ENCODE peak calls at places on chromosome 18, in six cellular contexts. One of them, this sample, is unnamed.

GRCh38 chr18:59249186-59249774 is 24.0 kb downstream of the RAX start:
- DNase-seq in iris pigment epithelial cell: peak; percentile 85
- DNase-seq in stimulated activated CD4-positive, alpha-beta T cell treated with anti-CD3 and anti-CD28 coated beads, Interleukin-4, amount 100 ng/mL, for 48 hours: no peak
- DNase-seq in Karpas-422: peak; percentile 83
- DNase-seq in NCI-H510A treated with DMSO at 0.1 percent for 48 hours: peak; percentile 96
- DNase-seq in myocyte: peak; percentile 73
- DNase-seq in this sample: no peak

GRCh38 chr18:31657823-31658669 is 26.3 kb downstream of the B4GALT6 start:
- DNase-seq in stimulated activated CD4-positive, alpha-beta T cell treated with anti-CD3 and anti-CD28 coated beads, Interleukin-4, amount 100 ng/mL, for 48 hours: peak; percentile 44
- DNase-seq in Karpas-422: no peak
- DNase-seq in NCI-H510A treated with DMSO at 0.1 percent for 48 hours: peak; percentile 79
- DNase-seq in myocyte: no peak
- DNase-seq in iris pigment epithelial cell: no peak
- DNase-seq in this sample: no peak

GRCh38 chr18:79136742-79137141 is 67.5 kb downstream of the ATP9B start:
- DNase-seq in Karpas-422: no peak
- DNase-seq in NCI-H510A treated with DMSO at 0.1 percent for 48 hours: no peak
- DNase-seq in stimulated activated CD4-positive, alpha-beta T cell treated with anti-CD3 and anti-CD28 coated beads, Interleukin-4, amount 100 ng/mL, for 48 hours: no peak
- DNase-seq in myocyte: no peak
- DNase-seq in iris pigment epithelial cell: no peak
- DNase-seq in this sample: no peak

GRCh38 chr18:62347091-62347506 is 22.0 kb downstream of the TNFRSF11A start:
- DNase-seq in stimulated activated CD4-positive, alpha-beta T cell treated with anti-CD3 and anti-CD28 coated beads, Interleukin-4, amount 100 ng/mL, for 48 hours: no peak
- DNase-seq in iris pigment epithelial cell: no peak
- DNase-seq in NCI-H510A treated with DMSO at 0.1 percent for 48 hours: no peak
- DNase-seq in myocyte: no peak
- DNase-seq in Karpas-422: no peak
- DNase-seq in this sample: no peak

GRCh38 chr18:78390348-78390929 is 589.2 kb upstream of the SALL3 start:
- DNase-seq in iris pigment epithelial cell: no peak
- DNase-seq in Karpas-422: no peak
- DNase-seq in myocyte: no peak
- DNase-seq in stimulated activated CD4-positive, alpha-beta T cell treated with anti-CD3 and anti-CD28 coated beads, Interleukin-4, amount 100 ng/mL, for 48 hours: no peak
- DNase-seq in NCI-H510A treated with DMSO at 0.1 percent for 48 hours: no peak
- DNase-seq in this sample: no peak

GRCh38 chr18:44818148-44818547 is 137.5 kb downstream of the SETBP1 start:
- DNase-seq in myocyte: no peak
- DNase-seq in iris pigment epithelial cell: no peak
- DNase-seq in stimulated activated CD4-positive, alpha-beta T cell treated with anti-CD3 and anti-CD28 coated beads, Interleukin-4, amount 100 ng/mL, for 48 hours: no peak
- DNase-seq in Karpas-422: no peak
- DNase-seq in NCI-H510A treated with DMSO at 0.1 percent for 48 hours: no peak
- DNase-seq in this sample: peak; percentile 89

GRCh38 chr18:36126668-36127067 is 2.5 kb downstream of the SLC39A6 start:
- DNase-seq in iris pigment epithelial cell: no peak
- DNase-seq in Karpas-422: no peak
- DNase-seq in NCI-H510A treated with DMSO at 0.1 percent for 48 hours: no peak
- DNase-seq in stimulated activated CD4-positive, alpha-beta T cell treated with anti-CD3 and anti-CD28 coated beads, Interleukin-4, amount 100 ng/mL, for 48 hours: no peak
- DNase-seq in myocyte: no peak
- DNase-seq in this sample: no peak

GRCh38 chr18:12703714-12704113 is 872 bp downstream of the PSMG2 start:
- DNase-seq in Karpas-422: peak; percentile 79
- DNase-seq in NCI-H510A treated with DMSO at 0.1 percent for 48 hours: no peak
- DNase-seq in myocyte: peak; percentile 32
- DNase-seq in stimulated activated CD4-positive, alpha-beta T cell treated with anti-CD3 and anti-CD28 coated beads, Interleukin-4, amount 100 ng/mL, for 48 hours: no peak
- DNase-seq in iris pigment epithelial cell: peak; percentile 28
- DNase-seq in this sample: no peak

GRCh38 chr18:26405190-26405781 is 143.1 kb downstream of the KCTD1 start:
- DNase-seq in stimulated activated CD4-positive, alpha-beta T cell treated with anti-CD3 and anti-CD28 coated beads, Interleukin-4, amount 100 ng/mL, for 48 hours: no peak
- DNase-seq in iris pigment epithelial cell: peak; percentile 48
- DNase-seq in Karpas-422: peak; percentile 52
- DNase-seq in NCI-H510A treated with DMSO at 0.1 percent for 48 hours: peak; percentile 48
- DNase-seq in myocyte: peak; percentile 47
- DNase-seq in this sample: peak; percentile 76

GRCh38 chr18:3892141-3892540 is 442.2 kb downstream of the TGIF1 start:
- DNase-seq in iris pigment epithelial cell: no peak
- DNase-seq in myocyte: no peak
- DNase-seq in NCI-H510A treated with DMSO at 0.1 percent for 48 hours: no peak
- DNase-seq in Karpas-422: no peak
- DNase-seq in stimulated activated CD4-positive, alpha-beta T cell treated with anti-CD3 and anti-CD28 coated beads, Interleukin-4, amount 100 ng/mL, for 48 hours: no peak
- DNase-seq in this sample: no peak

GRCh38 chr18:40738321-40738880 is 1216.6 kb upstream of the PIK3C3 start:
- DNase-seq in myocyte: no peak
- DNase-seq in Karpas-422: no peak
- DNase-seq in iris pigment epithelial cell: no peak
- DNase-seq in NCI-H510A treated with DMSO at 0.1 percent for 48 hours: no peak
- DNase-seq in stimulated activated CD4-positive, alpha-beta T cell treated with anti-CD3 and anti-CD28 coated beads, Interleukin-4, amount 100 ng/mL, for 48 hours: no peak
- DNase-seq in this sample: no peak

GRCh38 chr18:27887287-27887686 is 289.6 kb downstream of the CDH2 start:
- DNase-seq in stimulated activated CD4-positive, alpha-beta T cell treated with anti-CD3 and anti-CD28 coated beads, Interleukin-4, amount 100 ng/mL, for 48 hours: no peak
- DNase-seq in myocyte: no peak
- DNase-seq in iris pigment epithelial cell: peak; percentile 30
- DNase-seq in Karpas-422: no peak
- DNase-seq in NCI-H510A treated with DMSO at 0.1 percent for 48 hours: no peak
- DNase-seq in this sample: no peak

GRCh38 chr18:34626404-34627137 is 83.5 kb upstream of the DTNA start:
- DNase-seq in stimulated activated CD4-positive, alpha-beta T cell treated with anti-CD3 and anti-CD28 coated beads, Interleukin-4, amount 100 ng/mL, for 48 hours: no peak
- DNase-seq in Karpas-422: no peak
- DNase-seq in myocyte: peak; percentile 30
- DNase-seq in iris pigment epithelial cell: peak; percentile 77
- DNase-seq in NCI-H510A treated with DMSO at 0.1 percent for 48 hours: no peak
- DNase-seq in this sample: no peak

GRCh38 chr18:46411862-46412690 is 244.9 kb downstream of the LOXHD1 start:
- DNase-seq in iris pigment epithelial cell: no peak
- DNase-seq in myocyte: peak; percentile 97
- DNase-seq in Karpas-422: no peak
- DNase-seq in NCI-H510A treated with DMSO at 0.1 percent for 48 hours: peak; percentile 44
- DNase-seq in stimulated activated CD4-positive, alpha-beta T cell treated with anti-CD3 and anti-CD28 coated beads, Interleukin-4, amount 100 ng/mL, for 48 hours: no peak
- DNase-seq in this sample: no peak

GRCh38 chr18:49898421-49898820 is 85.1 kb upstream of the ACAA2 start:
- DNase-seq in iris pigment epithelial cell: peak; percentile 77
- DNase-seq in stimulated activated CD4-positive, alpha-beta T cell treated with anti-CD3 and anti-CD28 coated beads, Interleukin-4, amount 100 ng/mL, for 48 hours: peak; percentile 33
- DNase-seq in myocyte: peak; percentile 86
- DNase-seq in Karpas-422: peak; percentile 89
- DNase-seq in NCI-H510A treated with DMSO at 0.1 percent for 48 hours: no peak
- DNase-seq in this sample: no peak

GRCh38 chr18:78427081-78427480 is 552.5 kb upstream of the SALL3 start:
- DNase-seq in myocyte: no peak
- DNase-seq in stimulated activated CD4-positive, alpha-beta T cell treated with anti-CD3 and anti-CD28 coated beads, Interleukin-4, amount 100 ng/mL, for 48 hours: no peak
- DNase-seq in iris pigment epithelial cell: no peak
- DNase-seq in Karpas-422: no peak
- DNase-seq in NCI-H510A treated with DMSO at 0.1 percent for 48 hours: no peak
- DNase-seq in this sample: no peak

GRCh38 chr18:6994719-6995430 is 122.7 kb downstream of the LAMA1 start:
- DNase-seq in NCI-H510A treated with DMSO at 0.1 percent for 48 hours: no peak
- DNase-seq in iris pigment epithelial cell: no peak
- DNase-seq in Karpas-422: no peak
- DNase-seq in myocyte: peak; percentile 18
- DNase-seq in stimulated activated CD4-positive, alpha-beta T cell treated with anti-CD3 and anti-CD28 coated beads, Interleukin-4, amount 100 ng/mL, for 48 hours: no peak
- DNase-seq in this sample: no peak

GRCh38 chr18:45365835-45366234 is 249.4 kb upstream of the SLC14A2 start:
- DNase-seq in iris pigment epithelial cell: peak; percentile 12
- DNase-seq in myocyte: no peak
- DNase-seq in Karpas-422: no peak
- DNase-seq in NCI-H510A treated with DMSO at 0.1 percent for 48 hours: no peak
- DNase-seq in stimulated activated CD4-positive, alpha-beta T cell treated with anti-CD3 and anti-CD28 coated beads, Interleukin-4, amount 100 ng/mL, for 48 hours: no peak
- DNase-seq in this sample: no peak

GRCh38 chr18:30754846-30755245 is 287.7 kb downstream of the DSC3 start:
- DNase-seq in Karpas-422: no peak
- DNase-seq in NCI-H510A treated with DMSO at 0.1 percent for 48 hours: no peak
- DNase-seq in myocyte: no peak
- DNase-seq in stimulated activated CD4-positive, alpha-beta T cell treated with anti-CD3 and anti-CD28 coated beads, Interleukin-4, amount 100 ng/mL, for 48 hours: no peak
- DNase-seq in iris pigment epithelial cell: no peak
- DNase-seq in this sample: no peak

GRCh38 chr18:49819768-49820662 is 6.7 kb upstream of the ACAA2 start:
- DNase-seq in Karpas-422: no peak
- DNase-seq in stimulated activated CD4-positive, alpha-beta T cell treated with anti-CD3 and anti-CD28 coated beads, Interleukin-4, amount 100 ng/mL, for 48 hours: no peak
- DNase-seq in myocyte: no peak
- DNase-seq in iris pigment epithelial cell: peak; percentile 74
- DNase-seq in NCI-H510A treated with DMSO at 0.1 percent for 48 hours: peak; percentile 1
- DNase-seq in this sample: no peak

GRCh38 chr18:3246636-3247242 is 862 bp upstream of the MYL12A start:
- DNase-seq in iris pigment epithelial cell: no peak
- DNase-seq in NCI-H510A treated with DMSO at 0.1 percent for 48 hours: no peak
- DNase-seq in stimulated activated CD4-positive, alpha-beta T cell treated with anti-CD3 and anti-CD28 coated beads, Interleukin-4, amount 100 ng/mL, for 48 hours: no peak
- DNase-seq in Karpas-422: no peak
- DNase-seq in myocyte: peak; percentile 59
- DNase-seq in this sample: peak; percentile 81

GRCh38 chr18:58213931-58214431 is 170.0 kb downstream of the NEDD4L start:
- DNase-seq in stimulated activated CD4-positive, alpha-beta T cell treated with anti-CD3 and anti-CD28 coated beads, Interleukin-4, amount 100 ng/mL, for 48 hours: no peak
- DNase-seq in NCI-H510A treated with DMSO at 0.1 percent for 48 hours: no peak
- DNase-seq in myocyte: peak; percentile 37
- DNase-seq in Karpas-422: no peak
- DNase-seq in iris pigment epithelial cell: no peak
- DNase-seq in this sample: no peak

GRCh38 chr18:50401888-50402287 is 27.0 kb downstream of the SKA1 start:
- DNase-seq in myocyte: peak; percentile 8
- DNase-seq in NCI-H510A treated with DMSO at 0.1 percent for 48 hours: peak; percentile 63
- DNase-seq in iris pigment epithelial cell: peak; percentile 31
- DNase-seq in Karpas-422: no peak
- DNase-seq in stimulated activated CD4-positive, alpha-beta T cell treated with anti-CD3 and anti-CD28 coated beads, Interleukin-4, amount 100 ng/mL, for 48 hours: peak; percentile 7
- DNase-seq in this sample: peak; percentile 76

GRCh38 chr18:10265560-10266235 is 188.7 kb upstream of the APCDD1 start:
- DNase-seq in stimulated activated CD4-positive, alpha-beta T cell treated with anti-CD3 and anti-CD28 coated beads, Interleukin-4, amount 100 ng/mL, for 48 hours: no peak
- DNase-seq in iris pigment epithelial cell: no peak
- DNase-seq in myocyte: no peak
- DNase-seq in NCI-H510A treated with DMSO at 0.1 percent for 48 hours: no peak
- DNase-seq in Karpas-422: peak; percentile 52
- DNase-seq in this sample: no peak

GRCh38 chr18:11327656-11328055 is 178.3 kb upstream of the PIEZO2 start:
- DNase-seq in iris pigment epithelial cell: no peak
- DNase-seq in Karpas-422: no peak
- DNase-seq in myocyte: peak; percentile 92
- DNase-seq in stimulated activated CD4-positive, alpha-beta T cell treated with anti-CD3 and anti-CD28 coated beads, Interleukin-4, amount 100 ng/mL, for 48 hours: no peak
- DNase-seq in NCI-H510A treated with DMSO at 0.1 percent for 48 hours: no peak
- DNase-seq in this sample: no peak

GRCh38 chr18:75090336-75090735 is 118.6 kb downstream of the PTGR3 start:
- DNase-seq in Karpas-422: no peak
- DNase-seq in NCI-H510A treated with DMSO at 0.1 percent for 48 hours: no peak
- DNase-seq in myocyte: no peak
- DNase-seq in stimulated activated CD4-positive, alpha-beta T cell treated with anti-CD3 and anti-CD28 coated beads, Interleukin-4, amount 100 ng/mL, for 48 hours: no peak
- DNase-seq in iris pigment epithelial cell: no peak
- DNase-seq in this sample: no peak

GRCh38 chr18:48845174-48845573 is 105.6 kb downstream of the SMAD7 start:
- DNase-seq in Karpas-422: no peak
- DNase-seq in myocyte: no peak
- DNase-seq in NCI-H510A treated with DMSO at 0.1 percent for 48 hours: no peak
- DNase-seq in iris pigment epithelial cell: no peak
- DNase-seq in stimulated activated CD4-positive, alpha-beta T cell treated with anti-CD3 and anti-CD28 coated beads, Interleukin-4, amount 100 ng/mL, for 48 hours: no peak
- DNase-seq in this sample: no peak

GRCh38 chr18:5895886-5896740 is 791 bp upstream of the TMEM200C start:
- DNase-seq in iris pigment epithelial cell: peak; percentile 7
- DNase-seq in myocyte: no peak
- DNase-seq in stimulated activated CD4-positive, alpha-beta T cell treated with anti-CD3 and anti-CD28 coated beads, Interleukin-4, amount 100 ng/mL, for 48 hours: no peak
- DNase-seq in NCI-H510A treated with DMSO at 0.1 percent for 48 hours: peak; percentile 75
- DNase-seq in Karpas-422: no peak
- DNase-seq in this sample: peak; percentile 83

GRCh38 chr18:46360841-46361240 is 256.7 kb downstream of the HAUS1 start:
- DNase-seq in myocyte: no peak
- DNase-seq in stimulated activated CD4-positive, alpha-beta T cell treated with anti-CD3 and anti-CD28 coated beads, Interleukin-4, amount 100 ng/mL, for 48 hours: no peak
- DNase-seq in iris pigment epithelial cell: no peak
- DNase-seq in Karpas-422: no peak
- DNase-seq in NCI-H510A treated with DMSO at 0.1 percent for 48 hours: no peak
- DNase-seq in this sample: no peak

GRCh38 chr18:75209952-75210261 is 690 bp upstream of the TSHZ1 start:
- DNase-seq in myocyte: no peak
- DNase-seq in stimulated activated CD4-positive, alpha-beta T cell treated with anti-CD3 and anti-CD28 coated beads, Interleukin-4, amount 100 ng/mL, for 48 hours: no peak
- DNase-seq in Karpas-422: no peak
- DNase-seq in iris pigment epithelial cell: peak; percentile 35
- DNase-seq in NCI-H510A treated with DMSO at 0.1 percent for 48 hours: no peak
- DNase-seq in this sample: no peak

GRCh38 chr18:13235981-13236380 is 17.4 kb downstream of the LDLRAD4 start:
- DNase-seq in myocyte: no peak
- DNase-seq in Karpas-422: no peak
- DNase-seq in stimulated activated CD4-positive, alpha-beta T cell treated with anti-CD3 and anti-CD28 coated beads, Interleukin-4, amount 100 ng/mL, for 48 hours: no peak
- DNase-seq in NCI-H510A treated with DMSO at 0.1 percent for 48 hours: no peak
- DNase-seq in iris pigment epithelial cell: no peak
- DNase-seq in this sample: no peak

This sample was measured in kidney.